ENCODE peak calls at places on chromosomes 11 and 22, in eight cellular contexts. One of them, this sample, is unnamed.

GRCh38 chr11:17875908-17876307 is 136.9 kb downstream of the SERGEF start:
- DNase-seq in LoVo: no peak
- DNase-seq in NCI-H510A treated with DMSO at 0.1 percent for 48 hours: no peak
- DNase-seq in HFFc6: no peak
- DNase-seq in activated effector memory CD4-positive, alpha-beta T cell treated with Interleukin-2 at 50 U/mL for 16 hours: no peak
- DNase-seq in progenitor cell of endocrine pancreas: no peak
- DNase-seq in activated T-helper 1 cell treated with anti-CD3 and anti-CD28 coated beads, Interleukin-12 subunit alpha, Interleukin-12 subunit beta, Interleukin-2, Interleukin-4 antibody, amounts not matched to agents 30 ng/mL and 10 ng/mL and 1 ng/mL, durations not matched to agents 14 hours and 24 hours and 36 hours: no peak
- DNase-seq in omental fat pad: no peak
- DNase-seq in this sample: no peak

GRCh38 chr11:132422725-132423124 is 1052.3 kb downstream of the NTM start:
- DNase-seq in LoVo: no peak
- DNase-seq in NCI-H510A treated with DMSO at 0.1 percent for 48 hours: peak
- DNase-seq in HFFc6: no peak
- DNase-seq in activated effector memory CD4-positive, alpha-beta T cell treated with Interleukin-2 at 50 U/mL for 16 hours: no peak
- DNase-seq in progenitor cell of endocrine pancreas: no peak
- DNase-seq in activated T-helper 1 cell treated with anti-CD3 and anti-CD28 coated beads, Interleukin-12 subunit alpha, Interleukin-12 subunit beta, Interleukin-2, Interleukin-4 antibody, amounts not matched to agents 30 ng/mL and 10 ng/mL and 1 ng/mL, durations not matched to agents 14 hours and 24 hours and 36 hours: no peak
- DNase-seq in omental fat pad: no peak
- DNase-seq in this sample: no peak

GRCh38 chr11:110251837-110252236 is 44.6 kb downstream of the RDX start:
- DNase-seq in LoVo: peak
- DNase-seq in NCI-H510A treated with DMSO at 0.1 percent for 48 hours: no peak
- DNase-seq in HFFc6: peak
- DNase-seq in activated effector memory CD4-positive, alpha-beta T cell treated with Interleukin-2 at 50 U/mL for 16 hours: no peak
- DNase-seq in progenitor cell of endocrine pancreas: no peak
- DNase-seq in activated T-helper 1 cell treated with anti-CD3 and anti-CD28 coated beads, Interleukin-12 subunit alpha, Interleukin-12 subunit beta, Interleukin-2, Interleukin-4 antibody, amounts not matched to agents 30 ng/mL and 10 ng/mL and 1 ng/mL, durations not matched to agents 14 hours and 24 hours and 36 hours: no peak
- DNase-seq in omental fat pad: no peak
- DNase-seq in this sample: no peak

GRCh38 chr11:101446726-101447125 is 137.1 kb downstream of the TRPC6 start:
- DNase-seq in LoVo: no peak
- DNase-seq in NCI-H510A treated with DMSO at 0.1 percent for 48 hours: no peak
- DNase-seq in HFFc6: no peak
- DNase-seq in activated effector memory CD4-positive, alpha-beta T cell treated with Interleukin-2 at 50 U/mL for 16 hours: no peak
- DNase-seq in progenitor cell of endocrine pancreas: no peak
- DNase-seq in activated T-helper 1 cell treated with anti-CD3 and anti-CD28 coated beads, Interleukin-12 subunit alpha, Interleukin-12 subunit beta, Interleukin-2, Interleukin-4 antibody, amounts not matched to agents 30 ng/mL and 10 ng/mL and 1 ng/mL, durations not matched to agents 14 hours and 24 hours and 36 hours: no peak
- DNase-seq in omental fat pad: no peak
- DNase-seq in this sample: no peak

GRCh38 chr11:86977441-86978050 is 22.4 kb upstream of the FZD4 start:
- DNase-seq in LoVo: no peak
- DNase-seq in NCI-H510A treated with DMSO at 0.1 percent for 48 hours: no peak
- DNase-seq in HFFc6: no peak
- DNase-seq in activated effector memory CD4-positive, alpha-beta T cell treated with Interleukin-2 at 50 U/mL for 16 hours: no peak
- DNase-seq in progenitor cell of endocrine pancreas: no peak
- DNase-seq in activated T-helper 1 cell treated with anti-CD3 and anti-CD28 coated beads, Interleukin-12 subunit alpha, Interleukin-12 subunit beta, Interleukin-2, Interleukin-4 antibody, amounts not matched to agents 30 ng/mL and 10 ng/mL and 1 ng/mL, durations not matched to agents 14 hours and 24 hours and 36 hours: no peak
- DNase-seq in omental fat pad: no peak
- DNase-seq in this sample: no peak

GRCh38 chr11:84384637-84385227 is 1098.6 kb upstream of the CCDC90B start:
- DNase-seq in LoVo: peak
- DNase-seq in NCI-H510A treated with DMSO at 0.1 percent for 48 hours: peak
- DNase-seq in HFFc6: peak
- DNase-seq in activated effector memory CD4-positive, alpha-beta T cell treated with Interleukin-2 at 50 U/mL for 16 hours: no peak
- DNase-seq in progenitor cell of endocrine pancreas: peak
- DNase-seq in activated T-helper 1 cell treated with anti-CD3 and anti-CD28 coated beads, Interleukin-12 subunit alpha, Interleukin-12 subunit beta, Interleukin-2, Interleukin-4 antibody, amounts not matched to agents 30 ng/mL and 10 ng/mL and 1 ng/mL, durations not matched to agents 14 hours and 24 hours and 36 hours: no peak
- DNase-seq in omental fat pad: peak
- DNase-seq in this sample: no peak

GRCh38 chr11:70872950-70873735 is 379.2 kb downstream of the SHANK2 start:
- DNase-seq in LoVo: no peak
- DNase-seq in NCI-H510A treated with DMSO at 0.1 percent for 48 hours: peak
- DNase-seq in HFFc6: no peak
- DNase-seq in activated effector memory CD4-positive, alpha-beta T cell treated with Interleukin-2 at 50 U/mL for 16 hours: no peak
- DNase-seq in progenitor cell of endocrine pancreas: no peak
- DNase-seq in activated T-helper 1 cell treated with anti-CD3 and anti-CD28 coated beads, Interleukin-12 subunit alpha, Interleukin-12 subunit beta, Interleukin-2, Interleukin-4 antibody, amounts not matched to agents 30 ng/mL and 10 ng/mL and 1 ng/mL, durations not matched to agents 14 hours and 24 hours and 36 hours: no peak
- DNase-seq in omental fat pad: no peak
- DNase-seq in this sample: no peak

GRCh38 chr11:63641727-63642126 is 27.5 kb upstream of the PLAAT3 start:
- DNase-seq in LoVo: no peak
- DNase-seq in NCI-H510A treated with DMSO at 0.1 percent for 48 hours: no peak
- DNase-seq in HFFc6: peak
- DNase-seq in activated effector memory CD4-positive, alpha-beta T cell treated with Interleukin-2 at 50 U/mL for 16 hours: no peak
- DNase-seq in progenitor cell of endocrine pancreas: no peak
- DNase-seq in activated T-helper 1 cell treated with anti-CD3 and anti-CD28 coated beads, Interleukin-12 subunit alpha, Interleukin-12 subunit beta, Interleukin-2, Interleukin-4 antibody, amounts not matched to agents 30 ng/mL and 10 ng/mL and 1 ng/mL, durations not matched to agents 14 hours and 24 hours and 36 hours: no peak
- DNase-seq in omental fat pad: no peak
- DNase-seq in this sample: no peak

GRCh38 chr11:24132471-24132870 is 364.4 kb upstream of the LUZP2 start:
- DNase-seq in LoVo: no peak
- DNase-seq in NCI-H510A treated with DMSO at 0.1 percent for 48 hours: no peak
- DNase-seq in HFFc6: no peak
- DNase-seq in activated effector memory CD4-positive, alpha-beta T cell treated with Interleukin-2 at 50 U/mL for 16 hours: no peak
- DNase-seq in progenitor cell of endocrine pancreas: no peak
- DNase-seq in activated T-helper 1 cell treated with anti-CD3 and anti-CD28 coated beads, Interleukin-12 subunit alpha, Interleukin-12 subunit beta, Interleukin-2, Interleukin-4 antibody, amounts not matched to agents 30 ng/mL and 10 ng/mL and 1 ng/mL, durations not matched to agents 14 hours and 24 hours and 36 hours: no peak
- DNase-seq in omental fat pad: no peak
- DNase-seq in this sample: no peak

GRCh38 chr22:31637375-31637937 is 24.6 kb downstream of the PISD start:
- DNase-seq in LoVo: no peak
- DNase-seq in NCI-H510A treated with DMSO at 0.1 percent for 48 hours: no peak
- DNase-seq in HFFc6: no peak
- DNase-seq in activated effector memory CD4-positive, alpha-beta T cell treated with Interleukin-2 at 50 U/mL for 16 hours: no peak
- DNase-seq in progenitor cell of endocrine pancreas: no peak
- DNase-seq in activated T-helper 1 cell treated with anti-CD3 and anti-CD28 coated beads, Interleukin-12 subunit alpha, Interleukin-12 subunit beta, Interleukin-2, Interleukin-4 antibody, amounts not matched to agents 30 ng/mL and 10 ng/mL and 1 ng/mL, durations not matched to agents 14 hours and 24 hours and 36 hours: no peak
- DNase-seq in omental fat pad: no peak
- DNase-seq in this sample: no peak

This sample was measured in activated T-helper 2 cell treated with anti-CD3 and anti-CD28 coated beads, Interferon-gamma antibody, Interleukin-2, Interleukin-4, amounts not matched to agents 10 μg/mL and 5 μg/mL and 100 μg/mL, durations not matched to agents 14 hours and 24 hours and 36 hours.